ENCODE peak calls at places on chromosomes 5 and 9, in five cellular contexts. R is MM.1S, B is dorsolateral prefrontal cortex, P is lung, A is Karpas-422. M is an unnamed sample.

GRCh38 chr5:168422431-168422830 is 63.8 kb upstream of the RARS1 start:
- DNase-seq in R (peak; percentile 17), B (no peak), P (no peak), A (peak; percentile 44), M (no peak)

GRCh38 chr5:96876292-96876850 is at the start of gene ERAP2:
- DNase-seq in R (peak; percentile 90), B (no peak), P (no peak), A (peak; percentile 87), M (no peak)

GRCh38 chr5:119286516-119287488 is 69.0 kb upstream of the TNFAIP8 start:
- DNase-seq in R (no peak), B (no peak), P (no peak), A (no peak), M (no peak)

GRCh38 chr9:69149321-69149807 is 24.7 kb upstream of the TJP2 start:
- DNase-seq in R (no peak), B (no peak), P (no peak), A (no peak), M (peak; percentile 65)

GRCh38 chr5:139212484-139212883 is 14.3 kb upstream of the SIL1 start:
- DNase-seq in R (no peak), B (no peak), P (no peak), A (no peak), M (no peak)

GRCh38 chr9:9387511-9388115 is 1225.2 kb downstream of the PTPRD start:
- DNase-seq in R (no peak), B (no peak), P (no peak), A (no peak), M (no peak)

GRCh38 chr5:151202381-151203139 is 21.3 kb downstream of the CCDC69 start:
- DNase-seq in R (no peak), B (no peak), P (peak; percentile 26), A (no peak), M (no peak)

GRCh38 chr9:34145165-34145564 is 18.7 kb upstream of the DCAF12 start:
- DNase-seq in R (no peak), B (no peak), P (no peak), A (no peak), M (no peak)

GRCh38 chr5:27316283-27316675 is 277.9 kb upstream of the CDH9 start:
- DNase-seq in R (no peak), B (no peak), P (no peak), A (no peak), M (peak; percentile 32)

GRCh38 chr5:2634399-2635176 is 116.9 kb downstream of the IRX2 start:
- DNase-seq in R (peak; percentile 65), B (no peak), P (no peak), A (no peak), M (no peak)
- H3K27me3 ChIP-seq in R (no peaks in the 10 kb centered on the region), B (no peaks in the 10 kb centered on the region), P (no peaks in the 10 kb centered on the region), A (no peaks in the 10 kb centered on the region), M (no peaks in the 10 kb centered on the region)

GRCh38 chr5:32320576-32320975 is 7.8 kb upstream of the MTMR12 start:
- DNase-seq in R (no peak), B (no peak), P (no peak), A (no peak), M (no peak)
- H3K27me3 ChIP-seq in R (no peaks in the 10 kb centered on the region), B (no peaks in the 10 kb centered on the region), P (no peaks in the 10 kb centered on the region), A (no peaks in the 10 kb centered on the region), M (no peaks in the 10 kb centered on the region)

DNA sequence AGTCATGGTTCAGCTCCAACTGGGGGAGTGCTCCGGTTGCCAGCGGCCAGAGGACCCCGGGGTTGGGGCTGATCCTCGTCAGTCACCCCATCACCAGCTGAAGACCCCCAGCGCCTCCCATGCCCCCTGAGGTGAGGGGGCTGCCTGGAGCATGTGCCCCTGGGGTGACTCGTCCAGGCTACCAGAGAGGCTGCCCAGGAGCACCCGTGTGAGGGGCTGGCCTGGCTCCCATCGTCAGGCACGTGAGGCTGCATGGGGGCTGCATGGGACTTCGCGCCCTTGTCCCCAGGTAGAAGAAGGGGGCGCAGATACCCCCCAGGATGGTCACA is 46.4 kb upstream of the EGFL7 start:
- DNase-seq in R (no peak), B (no peak), P (no peak), A (no peak), M (no peak)
- H3K27me3 ChIP-seq in R (peaks cover 86% of the 10 kb centered on the region), B (no peaks in the 10 kb centered on the region), P (no peaks in the 10 kb centered on the region), A (no peaks in the 10 kb centered on the region), M (no peaks in the 10 kb centered on the region)

GRCh38 chr5:1294839-1295649 is at the start of gene TERT:
- DNase-seq in R (no peak), B (no peak), P (no peak), A (peak; percentile 92), M (no peak)
- H3K27me3 ChIP-seq in R (no peaks in the 10 kb centered on the region), B (peaks cover 3% of the 10 kb centered on the region), P (peaks cover 23% of the 10 kb centered on the region), A (no peaks in the 10 kb centered on the region), M (peaks cover 15% of the 10 kb centered on the region)

DNA sequence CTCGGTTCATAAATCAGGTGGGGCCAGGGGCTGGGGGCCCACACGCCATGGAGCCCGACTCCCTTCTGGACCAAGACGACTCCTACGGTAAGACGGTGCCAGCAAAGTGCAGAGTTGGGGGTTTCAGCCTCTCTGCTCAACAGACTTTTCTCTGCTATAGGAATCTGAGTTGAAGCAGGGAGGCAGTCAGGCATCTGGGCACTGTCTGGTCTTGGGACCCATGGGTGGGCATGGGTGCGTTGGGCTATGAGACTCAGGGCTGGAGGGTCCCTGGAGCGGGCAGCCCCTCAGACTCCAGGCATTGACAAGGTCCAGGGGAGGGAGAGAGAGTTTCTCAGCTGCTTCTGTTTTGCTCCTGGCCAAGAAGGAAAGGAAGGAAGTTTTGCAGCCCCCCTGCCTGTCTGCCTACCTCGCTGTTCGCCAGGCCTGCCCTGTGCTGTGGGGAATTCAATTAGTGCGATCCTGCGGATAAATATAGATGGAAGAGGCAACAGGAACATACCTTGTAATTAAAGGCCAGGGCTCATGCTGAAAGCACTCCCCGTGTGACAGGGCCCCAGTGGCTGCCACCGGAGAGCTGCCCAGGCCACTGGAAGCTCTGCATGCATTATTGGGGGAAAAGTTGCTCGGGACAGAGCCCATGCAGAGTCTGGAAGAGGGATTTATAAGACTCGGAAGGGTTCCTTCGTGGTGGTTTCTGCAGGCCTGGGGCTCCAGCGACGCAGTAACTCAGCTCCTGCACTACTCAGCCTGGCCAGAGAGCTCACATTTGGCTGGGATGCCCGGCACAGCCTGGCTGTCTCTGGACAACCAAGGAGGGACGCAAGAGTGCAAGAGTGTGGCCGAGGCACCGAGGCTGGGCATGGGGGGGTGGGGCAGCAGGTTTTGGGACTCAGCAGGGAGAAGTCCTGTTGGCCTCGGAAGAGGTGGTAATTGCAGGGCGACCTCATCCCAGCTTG is 67.8 kb upstream of the GGTA1 start:
- DNase-seq in R (no peak), B (no peak), P (no peak), A (no peak), M (no peak)
- H3K27me3 ChIP-seq in R (peaks cover 45% of the 10 kb centered on the region), B (no peaks in the 10 kb centered on the region), P (no peaks in the 10 kb centered on the region), A (no peaks in the 10 kb centered on the region), M (no peaks in the 10 kb centered on the region)

GRCh38 chr9:127960410-127961165 is 20.2 kb downstream of the EEIG1 start:
- DNase-seq in R (no peak), B (no peak), P (no peak), A (no peak), M (no peak)
- H3K27me3 ChIP-seq in R (no peaks in the 10 kb centered on the region), B (no peaks in the 10 kb centered on the region), P (no peaks in the 10 kb centered on the region), A (no peaks in the 10 kb centered on the region), M (no peaks in the 10 kb centered on the region)

GRCh38 chr5:115181757-115182156 is 12.0 kb upstream of the TRIM36 start:
- DNase-seq in R (no peak), B (no peak), P (no peak), A (no peak), M (no peak)
- H3K27me3 ChIP-seq in R (peaks cover 11% of the 10 kb centered on the region), B (no peaks in the 10 kb centered on the region), P (peaks cover 5% of the 10 kb centered on the region), A (no peaks in the 10 kb centered on the region), M (peaks cover 56% of the 10 kb centered on the region)

DNA sequence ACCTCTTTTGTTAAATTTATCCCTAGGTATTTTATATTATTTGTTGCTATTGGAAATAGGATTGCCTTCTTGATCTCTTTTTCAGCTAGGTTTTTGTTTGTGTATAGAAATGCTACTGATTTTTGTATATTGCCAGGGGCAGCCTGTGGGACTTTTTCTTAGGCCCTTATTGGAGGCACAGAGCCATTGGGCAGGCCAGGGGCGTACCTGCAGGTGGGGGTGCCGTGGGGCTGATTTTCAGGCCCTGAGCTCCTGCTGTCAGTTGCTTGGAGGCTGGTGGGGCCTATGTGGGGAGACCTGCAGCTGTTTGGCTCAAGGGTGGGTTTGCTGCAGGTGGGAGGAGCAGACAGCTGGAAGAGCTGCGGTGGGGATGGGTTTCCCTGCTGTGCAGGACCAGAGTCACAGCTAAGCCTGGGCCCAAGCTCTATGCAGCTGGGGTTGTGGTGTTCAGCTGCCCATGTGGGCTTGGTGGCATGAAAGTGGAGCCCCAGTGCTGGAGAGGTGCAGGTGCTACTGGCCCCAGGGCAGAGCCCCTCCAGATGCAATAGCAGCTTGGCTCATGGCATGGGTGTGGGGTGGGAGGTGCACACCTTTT is 7.4 kb upstream of the CLPTM1L start:
- DNase-seq in R (no peak), B (peak; percentile 38), P (no peak), A (no peak), M (no peak)
- H3K27me3 ChIP-seq in R (no peaks in the 10 kb centered on the region), B (no peaks in the 10 kb centered on the region), P (no peaks in the 10 kb centered on the region), A (no peaks in the 10 kb centered on the region), M (peaks cover 14% of the 10 kb centered on the region)

M was measured in AG04450.